ENCODE peak calls at places on chromosome 6, in four cellular contexts. One of them, this sample, is unnamed.

GRCh38 chr6:145349950-145350510 is 385.3 kb downstream of the EPM2A start:
- DNase-seq in NCI-H510A: no peak
- DNase-seq in H4: no peak
- DNase-seq in CMK: no peak
- DNase-seq in this sample: no peak

GRCh38 chr6:4666886-4667513 is 109.2 kb upstream of the CDYL start:
- DNase-seq in NCI-H510A: no peak
- DNase-seq in H4: no peak
- DNase-seq in CMK: no peak
- DNase-seq in this sample: no peak

GRCh38 chr6:139711714-139712585 is 337.5 kb upstream of the CITED2 start:
- DNase-seq in NCI-H510A: no peak
- DNase-seq in H4: no peak
- DNase-seq in CMK: no peak
- DNase-seq in this sample: no peak

GRCh38 chr6:116500969-116501433 is 10.4 kb upstream of the CALHM5 start:
- DNase-seq in NCI-H510A: no peak
- DNase-seq in H4: peak; percentile 19
- DNase-seq in CMK: no peak
- DNase-seq in this sample: no peak

GRCh38 chr6:159533568-159533967 is 159.5 kb downstream of the SOD2 start:
- DNase-seq in NCI-H510A: no peak
- DNase-seq in H4: no peak
- DNase-seq in CMK: no peak
- DNase-seq in this sample: no peak

GRCh38 chr6:137707590-137708360 is 159.3 kb upstream of the TNFAIP3 start:
- DNase-seq in NCI-H510A: peak; percentile 4
- DNase-seq in H4: peak; percentile 65
- DNase-seq in CMK: no peak
- DNase-seq in this sample: peak; percentile 46

GRCh38 chr6:19465240-19465639 is 371.9 kb upstream of the ID4 start:
- DNase-seq in NCI-H510A: peak; percentile 24
- DNase-seq in H4: peak; percentile 63
- DNase-seq in CMK: no peak
- DNase-seq in this sample: no peak

GRCh38 chr6:87151471-87151785 is 3.9 kb upstream of the ZNF292 start:
- DNase-seq in NCI-H510A: no peak
- DNase-seq in H4: no peak
- DNase-seq in CMK: no peak
- DNase-seq in this sample: no peak

GRCh38 chr6:155530219-155530834 is 74.7 kb upstream of the NOX3 start:
- DNase-seq in NCI-H510A: no peak
- DNase-seq in H4: peak; percentile 18
- DNase-seq in CMK: no peak
- DNase-seq in this sample: no peak

GRCh38 chr6:116088946-116089345 is 11.7 kb upstream of the NT5DC1 start:
- DNase-seq in NCI-H510A: no peak
- DNase-seq in H4: no peak
- DNase-seq in CMK: no peak
- DNase-seq in this sample: no peak

GRCh38 chr6:157029980-157030690 is 253.0 kb downstream of the ARID1B start:
- DNase-seq in NCI-H510A: peak; percentile 50
- DNase-seq in H4: no peak
- DNase-seq in CMK: no peak
- DNase-seq in this sample: no peak

GRCh38 chr6:56573624-56574023 is 69.1 kb downstream of the DST start:
- DNase-seq in NCI-H510A: no peak
- DNase-seq in H4: no peak
- DNase-seq in CMK: no peak
- DNase-seq in this sample: no peak

GRCh38 chr6:47651505-47651944 is 46.9 kb upstream of the ADGRF4 start:
- DNase-seq in NCI-H510A: no peak
- DNase-seq in H4: no peak
- DNase-seq in CMK: no peak
- DNase-seq in this sample: no peak

GRCh38 chr6:160790028-160790792 is 88.2 kb downstream of the PLG start:
- DNase-seq in NCI-H510A: no peak
- DNase-seq in H4: no peak
- DNase-seq in CMK: no peak
- DNase-seq in this sample: no peak

GRCh38 chr6:162785632-162786242 is 58.0 kb downstream of the PACRG start:
- DNase-seq in NCI-H510A: no peak
- DNase-seq in H4: no peak
- DNase-seq in CMK: no peak
- DNase-seq in this sample: no peak

GRCh38 chr6:113995632-113996031 is 24.7 kb upstream of the HDAC2 start:
- DNase-seq in NCI-H510A: peak; percentile 29
- DNase-seq in H4: peak; percentile 93
- DNase-seq in CMK: no peak
- DNase-seq in this sample: no peak

GRCh38 chr6:135322427-135323201 is 141.5 kb downstream of the MYB start:
- DNase-seq in NCI-H510A: no peak
- DNase-seq in H4: no peak
- DNase-seq in CMK: no peak
- DNase-seq in this sample: no peak

GRCh38 chr6:138528137-138528536 is 28.8 kb upstream of the NHSL1 start:
- DNase-seq in NCI-H510A: no peak
- DNase-seq in H4: no peak
- DNase-seq in CMK: no peak
- DNase-seq in this sample: no peak

GRCh38 chr6:61200444-61200843 is 1085.6 kb downstream of the KHDRBS2 start:
- DNase-seq in NCI-H510A: no peak
- DNase-seq in H4: no peak
- DNase-seq in CMK: no peak
- DNase-seq in this sample: no peak

GRCh38 chr6:25175216-25175615 is 104.0 kb upstream of the CARMIL1 start:
- DNase-seq in NCI-H510A: no peak
- DNase-seq in H4: peak; percentile 24
- DNase-seq in CMK: no peak
- DNase-seq in this sample: no peak

GRCh38 chr6:27630727-27631613 is 158.1 kb upstream of the ZNF184 start:
- DNase-seq in NCI-H510A: peak; percentile 18
- DNase-seq in H4: no peak
- DNase-seq in CMK: no peak
- DNase-seq in this sample: no peak

GRCh38 chr6:166691199-166691598 is 64.1 kb upstream of the RPS6KA2 start:
- DNase-seq in NCI-H510A: no peak
- DNase-seq in H4: peak; percentile 71
- DNase-seq in CMK: no peak
- DNase-seq in this sample: peak; percentile 52

GRCh38 chr6:45704056-45704790 is 311.4 kb downstream of the CLIC5 start:
- DNase-seq in NCI-H510A: no peak
- DNase-seq in H4: no peak
- DNase-seq in CMK: no peak
- DNase-seq in this sample: no peak

GRCh38 chr6:45387236-45387635 is 9.5 kb upstream of the SUPT3H start:
- DNase-seq in NCI-H510A: no peak
- DNase-seq in H4: no peak
- DNase-seq in CMK: no peak
- DNase-seq in this sample: no peak